ENCODE peak calls at places on chromosomes 2 and 18, in seven cellular contexts. G, I, P, Y, B, S and X are unnamed samples.

GRCh38 chr18:71293322-71293721 is 1004.5 kb downstream of the SOCS6 start:
- DNase-seq in G (no peak), I (no peak), P (no peak), Y (peak), B (no peak), S (no peak), X (no peak)

GRCh38 chr2:217951521-217952247 is 51.1 kb downstream of the TNS1 start:
- DNase-seq in G (no peak), I (peak), P (no peak), Y (no peak), B (peak), S (no peak), X (no peak)

GRCh38 chr2:75076088-75076487 is 117.6 kb downstream of the POLE4 start:
- DNase-seq in G (no peak), I (no peak), P (no peak), Y (no peak), B (no peak), S (no peak), X (no peak)

GRCh38 chr2:13056259-13056843 is 339.6 kb downstream of the TRIB2 start:
- DNase-seq in G (no peak), I (no peak), P (peak), Y (peak), B (no peak), S (no peak), X (no peak)

GRCh38 chr2:397561-398325 is 109.9 kb upstream of the ALKAL2 start:
- DNase-seq in G (no peak), I (no peak), P (no peak), Y (no peak), B (no peak), S (no peak), X (no peak)

GRCh38 chr18:35464731-35465728 is 32.7 kb downstream of the INO80C start:
- DNase-seq in G (no peak), I (no peak), P (no peak), Y (peak), B (no peak), S (no peak), X (no peak)

GRCh38 chr2:25757906-25758305 is 84.5 kb upstream of the DTNB start:
- DNase-seq in G (no peak), I (no peak), P (no peak), Y (no peak), B (no peak), S (no peak), X (no peak)

GRCh38 chr18:67406678-67407077 is 109.8 kb downstream of the DSEL start:
- DNase-seq in G (no peak), I (no peak), P (no peak), Y (no peak), B (no peak), S (no peak), X (no peak)

GRCh38 chr2:105873721-105874120 is 129.0 kb downstream of the NCK2 start:
- DNase-seq in G (no peak), I (no peak), P (peak), Y (peak), B (no peak), S (no peak), X (no peak)

GRCh38 chr18:13354414-13354813 is 135.9 kb downstream of the LDLRAD4 start:
- DNase-seq in G (no peak), I (no peak), P (no peak), Y (no peak), B (no peak), S (no peak), X (no peak)

GRCh38 chr18:3595282-3596273 is 145.6 kb downstream of the TGIF1 start:
- DNase-seq in G (peak), I (peak), P (peak), Y (peak), B (no peak), S (peak), X (peak)

GRCh38 chr2:67825476-67825875 is 237.3 kb downstream of the C1D start:
- DNase-seq in G (no peak), I (no peak), P (peak), Y (peak), B (no peak), S (no peak), X (no peak)

GRCh38 chr2:230925879-230926765 is 1.1 kb upstream of the GPR55 start:
- DNase-seq in G (no peak), I (no peak), P (no peak), Y (peak), B (peak), S (peak), X (no peak)

GRCh38 chr2:117979911-117980341 is 33.9 kb downstream of the CCDC93 start:
- DNase-seq in G (no peak), I (no peak), P (peak), Y (peak), B (no peak), S (no peak), X (no peak)

GRCh38 chr18:10094154-10094553 is 180.3 kb downstream of the VAPA start:
- DNase-seq in G (no peak), I (no peak), P (peak), Y (peak), B (no peak), S (no peak), X (no peak)

GRCh38 chr2:65919579-65920188 is 487.3 kb upstream of the SPRED2 start:
- DNase-seq in G (no peak), I (no peak), P (no peak), Y (no peak), B (no peak), S (no peak), X (no peak)

GRCh38 chr2:127567351-127567854 is 31.9 kb downstream of the MYO7B start:
- DNase-seq in G (peak), I (no peak), P (no peak), Y (no peak), B (peak), S (no peak), X (no peak)

GRCh38 chr18:46097378-46097852 is 681 bp downstream of the ATP5F1A start:
- DNase-seq in G (no peak), I (no peak), P (peak), Y (no peak), B (no peak), S (no peak), X (no peak)

GRCh38 chr2:150610670-150611279 is 123.3 kb upstream of the RND3 start:
- DNase-seq in G (no peak), I (no peak), P (peak), Y (peak), B (no peak), S (no peak), X (no peak)

GRCh38 chr2:218257390-218257981 is 3.3 kb upstream of the GPBAR1 start:
- DNase-seq in G (no peak), I (no peak), P (peak), Y (peak), B (peak), S (no peak), X (no peak)

GRCh38 chr2:160429248-160430000 is 64.2 kb downstream of the RBMS1 start:
- DNase-seq in G (no peak), I (no peak), P (peak), Y (peak), B (no peak), S (no peak), X (no peak)

GRCh38 chr2:85915606-85916303 is 27.0 kb upstream of the ST3GAL5 start:
- DNase-seq in G (no peak), I (no peak), P (peak), Y (no peak), B (no peak), S (no peak), X (no peak)

GRCh38 chr2:236168110-236169067 is at the start of gene GBX2:
- DNase-seq in G (no peak), I (peak), P (peak), Y (peak), B (no peak), S (no peak), X (no peak)

GRCh38 chr2:199100326-199101110 is 357.2 kb downstream of the SATB2 start:
- DNase-seq in G (no peak), I (no peak), P (peak), Y (peak), B (no peak), S (no peak), X (no peak)
- H3K4me3 ChIP-seq in G (no peak), I (no peak), P (peak), Y (no peak), B (no peak), S (no peak), X (no peak)

GRCh38 chr2:5978352-5978751 is 286.2 kb downstream of the SOX11 start:
- DNase-seq in G (no peak), I (no peak), P (no peak), Y (no peak), B (no peak), S (no peak), X (no peak)
- H3K4me3 ChIP-seq in G (no peak), I (no peak), P (no peak), Y (no peak), B (no peak), S (no peak), X (no peak)

GRCh38 chr2:240569998-240570530 is 1.8 kb downstream of the RNPEPL1 start:
- DNase-seq in G (no peak), I (peak), P (no peak), Y (no peak), B (peak), S (no peak), X (no peak)
- H3K4me3 ChIP-seq in G (no peak), I (no peak), P (no peak), Y (no peak), B (peak), S (peak), X (peak)

GRCh38 chr2:56185582-56186046 is 1.8 kb downstream of the CCDC85A start:
- DNase-seq in G (peak), I (no peak), P (peak), Y (peak), B (no peak), S (no peak), X (no peak)
- H3K4me3 ChIP-seq in G (peak), I (peak), P (peak), Y (peak), B (peak), S (peak), X (peak)

GRCh38 chr2:174856447-174856846 is 92.2 kb upstream of the CHRNA1 start:
- DNase-seq in G (no peak), I (no peak), P (no peak), Y (no peak), B (no peak), S (no peak), X (no peak)
- H3K4me3 ChIP-seq in G (no peak), I (no peak), P (no peak), Y (no peak), B (no peak), S (no peak), X (no peak)

DNA sequence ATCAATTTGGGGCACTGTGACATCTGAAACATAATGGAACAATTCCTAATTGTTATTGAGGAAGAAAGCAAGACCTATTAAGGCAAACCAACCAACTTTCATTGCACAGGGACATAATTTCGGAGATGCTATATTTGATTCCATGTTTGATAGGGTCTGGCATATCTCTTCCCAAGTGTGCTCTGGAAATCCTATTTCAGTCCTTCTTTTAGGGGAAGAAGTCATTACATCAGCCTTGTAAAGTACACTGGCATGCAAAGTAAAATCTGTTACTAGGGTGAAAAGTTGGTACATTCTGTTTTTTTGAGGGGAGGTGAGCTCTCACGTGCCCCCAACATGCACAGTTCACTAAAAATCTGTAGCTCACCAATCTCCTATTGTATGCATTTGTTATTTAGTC is 172.4 kb downstream of the SLC8A1 start:
- DNase-seq in G (no peak), I (no peak), P (no peak), Y (no peak), B (no peak), S (no peak), X (no peak)
- H3K4me3 ChIP-seq in G (no peak), I (no peak), P (peak), Y (no peak), B (peak), S (no peak), X (peak)

DNA sequence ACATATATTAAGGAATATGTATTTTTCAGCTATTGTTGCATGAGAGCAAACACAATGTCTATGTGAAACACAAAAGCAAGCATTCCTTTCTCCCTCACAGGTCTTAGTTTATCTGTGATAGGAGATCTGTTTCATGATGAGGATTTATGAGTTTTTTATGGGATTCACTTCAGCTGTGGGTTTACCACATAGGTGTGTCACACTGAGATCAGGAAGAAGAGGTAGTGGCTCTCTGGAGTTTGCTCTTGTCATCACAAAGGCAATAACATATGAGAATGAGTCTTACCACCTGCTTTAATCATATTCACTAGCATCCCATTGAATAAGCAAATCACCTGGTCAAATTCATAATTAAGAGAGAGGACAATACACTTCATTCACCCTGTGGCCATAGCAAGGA is 960.3 kb upstream of the SLC39A10 start:
- DNase-seq in G (no peak), I (no peak), P (no peak), Y (no peak), B (no peak), S (no peak), X (no peak)
- H3K4me3 ChIP-seq in G (no peak), I (no peak), P (no peak), Y (no peak), B (no peak), S (no peak), X (no peak)

DNA sequence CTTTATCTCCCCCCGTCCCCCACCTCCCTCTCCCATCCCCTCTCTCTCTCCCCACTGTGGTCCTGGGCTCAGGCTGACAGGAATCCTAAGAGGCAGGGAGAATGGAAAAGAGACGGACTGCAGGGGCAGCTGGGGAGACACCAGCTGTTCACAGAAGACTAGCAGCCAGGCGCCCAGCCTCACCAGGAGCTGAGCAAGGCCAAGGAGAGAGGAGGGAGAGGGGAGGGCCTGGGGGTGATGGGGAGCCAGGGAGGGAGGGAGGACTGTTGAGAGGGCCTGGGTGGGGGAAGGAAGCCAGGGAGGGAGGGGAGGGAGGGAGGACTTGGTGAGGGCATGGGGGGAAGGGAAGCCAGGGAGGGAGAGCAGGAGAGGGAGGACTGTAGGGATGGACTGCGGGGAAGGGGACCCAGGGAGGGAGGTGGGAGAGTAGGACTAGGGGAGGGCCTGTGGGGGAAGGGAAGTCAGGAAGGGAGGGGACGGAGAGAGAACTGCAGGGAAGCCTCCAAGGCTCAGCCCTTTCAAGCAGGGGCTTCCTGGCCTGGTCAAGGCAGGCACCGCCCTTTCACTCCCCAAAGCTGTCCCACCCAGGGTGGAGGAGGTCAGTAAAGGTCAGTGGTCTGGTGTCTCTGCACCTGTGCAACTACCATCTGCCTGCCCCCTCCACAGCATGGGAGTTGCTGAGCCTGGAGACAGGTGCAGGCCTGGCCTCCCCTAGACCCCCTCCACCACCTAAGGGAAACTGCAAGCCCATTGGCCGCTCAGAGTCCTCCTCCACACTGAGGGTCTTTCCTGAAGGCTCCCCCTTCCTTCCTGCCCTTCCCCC is 517.8 kb upstream of the MYT1L start:
- DNase-seq in G (no peak), I (no peak), P (no peak), Y (no peak), B (no peak), S (peak), X (no peak)
- H3K4me3 ChIP-seq in G (no peak), I (no peak), P (no peak), Y (no peak), B (no peak), S (no peak), X (no peak)